ENCODE peak calls at places on chromosomes 16 and 17, in nine cellular contexts. T is cardiac septum; W is MM.1S; X is T1000; B is choroid plexus epithelial cell; I is stimulated activated CD4-positive, alpha-beta T cell treated with anti-CD3 and anti-CD28 coated beads, Interleukin-4, amount 100 ng/mL, for 24 hours; O is EL; L is SW480; S is hepatic stellate cell. E is an unnamed sample.
A peak's percentile ranks its signal among the peaks of the same experiment; 100 is the strongest.

GRCh38 chr17:13024526-13025263 is 6.9 kb upstream of the ELAC2 start:
- DNase-seq in W (peak; percentile 65), S (peak; percentile 67), L (peak; percentile 43), T (peak; percentile 81), I (peak; percentile 67), X (peak; percentile 56), O (peak; percentile 62), B (peak; percentile 72), E (no peak)

GRCh38 chr16:31714899-31715504 is 158.6 kb upstream of the ZNF267 start:
- DNase-seq in W (no peak), B (no peak), S (no peak), O (no peak), L (no peak), T (no peak), X (no peak), I (peak; percentile 43), E (no peak)

GRCh38 chr16:86392751-86393150 is 117.6 kb upstream of the FOXF1 start:
- DNase-seq in I (no peak), X (no peak), L (no peak), B (no peak), S (no peak), O (peak; percentile 73), T (no peak), W (no peak), E (no peak)

GRCh38 chr17:28749516-28750177 is 5.8 kb downstream of the TRAF4 start:
- DNase-seq in I (no peak), S (no peak), B (no peak), X (no peak), O (no peak), T (no peak), L (no peak), W (no peak), E (no peak)

GRCh38 chr16:1941924-1942809 is 832 bp downstream of the MSRB1 start:
- DNase-seq in L (no peak), S (peak; percentile 45), W (no peak), I (no peak), O (no peak), X (no peak), B (peak; percentile 50), T (peak; percentile 91), E (peak; percentile 86)

GRCh38 chr16:86069736-86070298 is 170.9 kb downstream of the IRF8 start:
- DNase-seq in O (no peak), W (no peak), L (no peak), X (no peak), S (no peak), T (no peak), B (no peak), I (no peak), E (no peak)

GRCh38 chr17:55386931-55387330 is 34.7 kb downstream of the MMD start:
- DNase-seq in X (no peak), B (no peak), S (no peak), W (no peak), T (no peak), I (no peak), L (no peak), O (no peak), E (no peak)

GRCh38 chr17:46726106-46726670 is 92.3 kb downstream of the WNT3 start:
- DNase-seq in T (no peak), O (no peak), L (no peak), X (no peak), W (no peak), S (no peak), B (no peak), I (no peak), E (no peak)

GRCh38 chr16:14958970-14959369 is 15.9 kb upstream of the PDXDC1 start:
- DNase-seq in L (no peak), S (no peak), B (no peak), I (no peak), W (no peak), X (peak; percentile 17), O (peak; percentile 53), T (no peak), E (no peak)

GRCh38 chr17:50354198-50354597 is 8.3 kb downstream of the XYLT2 start:
- DNase-seq in S (no peak), W (no peak), T (no peak), O (no peak), I (no peak), X (no peak), B (no peak), L (no peak), E (peak; percentile 61)

GRCh38 chr17:42111901-42112551 is 488 bp downstream of the DHX58 start:
- DNase-seq in X (no peak), O (peak; percentile 78), S (peak; percentile 82), L (no peak), I (peak; percentile 37), W (no peak), T (no peak), B (peak; percentile 56), E (peak; percentile 78)

GRCh38 chr17:71964559-71964958 is 156.3 kb upstream of the SOX9 start:
- DNase-seq in T (no peak), X (no peak), B (no peak), S (no peak), I (no peak), O (no peak), W (no peak), L (no peak), E (no peak)

E was measured in tibial artery.